ENCODE peak calls at places on chromosomes 16 and 17, in seven cellular contexts. J, C, M, B, S, W and F are unnamed samples.

GRCh38 chr16:84617068-84617630 is 729 bp downstream of the COTL1 start:
- DNase-seq in J (no peak), C (no peak), M (peak), B (peak), S (no peak), W (peak), F (no peak)

GRCh38 chr16:88505405-88506082 is 52.5 kb downstream of the ZFPM1 start:
- DNase-seq in J (peak), C (no peak), M (peak), B (peak), S (peak), W (peak), F (peak)

GRCh38 chr17:63476494-63476856 is 386 bp upstream of the ACE start:
- DNase-seq in J (peak), C (no peak), M (no peak), B (peak), S (no peak), W (no peak), F (no peak)

GRCh38 chr17:61291457-61292311 is 108.0 kb upstream of the TBX2 start:
- DNase-seq in J (no peak), C (no peak), M (no peak), B (no peak), S (no peak), W (no peak), F (no peak)

GRCh38 chr17:32529604-32530003 is 42.8 kb downstream of the CDK5R1 start:
- DNase-seq in J (no peak), C (no peak), M (no peak), B (no peak), S (no peak), W (no peak), F (no peak)

GRCh38 chr16:66858740-66859396 is 14.7 kb downstream of the CA7 start:
- DNase-seq in J (no peak), C (no peak), M (no peak), B (peak), S (no peak), W (no peak), F (no peak)

GRCh38 chr16:51818342-51818944 is 667.4 kb upstream of the SALL1 start:
- DNase-seq in J (peak), C (no peak), M (peak), B (peak), S (no peak), W (no peak), F (no peak)

GRCh38 chr16:14401839-14402115 is 228.3 kb downstream of the PARN start:
- DNase-seq in J (no peak), C (no peak), M (no peak), B (no peak), S (no peak), W (no peak), F (no peak)

GRCh38 chr16:79093554-79093967 is 507.0 kb downstream of the MAF start:
- DNase-seq in J (no peak), C (no peak), M (peak), B (no peak), S (no peak), W (peak), F (no peak)